ENCODE peak calls at places on chromosomes 2 and 18, in five cellular contexts. R is foreskin fibroblast; V is adrenal gland; M is fibroblast of lung; A is CD4-positive, alpha-beta memory T cell. G is an unnamed sample.

GRCh38 chr2:155062250-155062985 is 363.9 kb downstream of the KCNJ3 start:
- DNase-seq in R (no peak), A (no peak), V (no peak), M (no peak), G (no peak)

GRCh38 chr18:23092121-23092520 is 43.2 kb upstream of the CABLES1 start:
- DNase-seq in A (no peak), V (no peak), R (no peak), M (no peak), G (no peak)

GRCh38 chr2:240291337-240291751 is 144.1 kb upstream of the GPC1 start:
- DNase-seq in M (no peak), R (no peak), A (no peak), V (no peak), G (no peak)

GRCh38 chr2:224260605-224261004 is 141.3 kb downstream of the FAM124B start:
- DNase-seq in V (no peak), M (peak), A (no peak), R (peak), G (no peak)

GRCh38 chr2:3112131-3112530 is 265.5 kb downstream of the EIPR1 start:
- DNase-seq in A (no peak), R (no peak), V (no peak), M (no peak), G (no peak)

GRCh38 chr18:9201224-9201623 is 64.6 kb downstream of the ANKRD12 start:
- DNase-seq in A (no peak), R (no peak), M (no peak), V (no peak), G (no peak)

GRCh38 chr2:144084114-144084661 is 435.7 kb downstream of the ZEB2 start:
- DNase-seq in M (peak), A (no peak), R (peak), V (no peak), G (peak)

GRCh38 chr2:47065771-47066380 is 89.2 kb downstream of the STPG4 start:
- DNase-seq in M (peak), A (no peak), V (no peak), R (peak), G (peak)

GRCh38 chr2:219688560-219689445 is 61.4 kb downstream of the SLC4A3 start:
- DNase-seq in M (peak), R (peak), A (no peak), V (peak), G (peak)

GRCh38 chr2:181077128-181077709 is 96.8 kb downstream of the UBE2E3 start:
- DNase-seq in A (peak), M (peak), R (peak), V (no peak), G (peak)

GRCh38 chr2:177327065-177327464 is 62.5 kb upstream of the NFE2L2 start:
- DNase-seq in R (no peak), V (no peak), M (no peak), A (no peak), G (no peak)
- H3K4me3 ChIP-seq in R (no peak), V (no peak), M (no peak), A (no peak), G (no peak)

GRCh38 chr2:189015378-189015777 is 41.2 kb downstream of the COL3A1 start:
- DNase-seq in M (no peak), R (no peak), V (no peak), A (no peak), G (no peak)

GRCh38 chr2:189014426-189015138 is 40.4 kb downstream of the COL3A1 start:
- DNase-seq in A (no peak), M (peak), V (no peak), R (peak), G (peak)

GRCh38 chr2:189013047-189013446 is 38.9 kb downstream of the COL3A1 start:
- DNase-seq in V (no peak), R (no peak), A (no peak), M (peak), G (peak)

GRCh38 chr2:189013677-189014380 is 39.7 kb downstream of the COL3A1 start:
- DNase-seq in V (no peak), R (no peak), A (no peak), M (peak), G (peak)

GRCh38 chr2:189012373-189012772 is 38.2 kb downstream of the COL3A1 start:
- DNase-seq in M (no peak), V (no peak), R (no peak), A (no peak), G (no peak)
- H3K4me3 ChIP-seq in M (no peak), V (no peak), R (no peak), A (no peak), G (no peak)

GRCh38 chr18:2980607-2980923 is 32.4 kb downstream of the LPIN2 start:
- DNase-seq in R (no peak), V (no peak), A (no peak), M (no peak), G (no peak)
- H3K4me3 ChIP-seq in R (no peak), V (no peak), A (peak), M (no peak), G (no peak)

GRCh38 chr2:26485725-26486418 is 7.9 kb upstream of the OTOF start:
- DNase-seq in A (no peak), M (no peak), V (no peak), R (no peak), G (no peak)

GRCh38 chr2:26486789-26487188 is 8.9 kb upstream of the OTOF start:
- DNase-seq in M (no peak), V (no peak), A (no peak), R (no peak), G (no peak)

GRCh38 chr2:26488463-26489212 is 10.7 kb upstream of the OTOF start:
- DNase-seq in V (no peak), A (no peak), R (no peak), M (no peak), G (no peak)

GRCh38 chr2:26485099-26485498 is 7.2 kb upstream of the OTOF start:
- DNase-seq in M (no peak), A (no peak), V (no peak), R (no peak), G (no peak)

GRCh38 chr2:26487192-26487591 is 9.3 kb upstream of the OTOF start:
- DNase-seq in V (no peak), M (no peak), R (no peak), A (no peak), G (no peak)
- H3K4me3 ChIP-seq in V (no peak), M (no peak), R (no peak), A (no peak), G (no peak)

GRCh38 chr2:187459242-187459641 is 11.2 kb upstream of the CALCRL start:
- DNase-seq in V (no peak), R (no peak), M (no peak), A (no peak), G (no peak)

GRCh38 chr2:187462839-187463238 is 14.8 kb upstream of the CALCRL start:
- DNase-seq in A (no peak), M (no peak), V (no peak), R (no peak), G (no peak)

GRCh38 chr2:187466129-187466792 is 18.2 kb upstream of the CALCRL start:
- DNase-seq in M (no peak), R (no peak), A (no peak), V (no peak), G (no peak)

GRCh38 chr2:187461294-187462261 is 13.5 kb upstream of the CALCRL start:
- DNase-seq in A (no peak), R (no peak), V (peak), M (peak), G (no peak)
- H3K4me3 ChIP-seq in A (no peak), R (no peak), V (peak), M (peak), G (no peak)

GRCh38 chr2:157302492-157303099 is 23.0 kb downstream of the ERMN start:
- DNase-seq in M (peak), R (peak), A (peak), V (peak), G (peak)

GRCh38 chr2:157307021-157307420 is 18.6 kb downstream of the ERMN start:
- DNase-seq in V (no peak), M (no peak), R (no peak), A (no peak), G (peak)

GRCh38 chr2:157304811-157305712 is 20.6 kb downstream of the ERMN start:
- DNase-seq in R (peak), V (no peak), M (peak), A (no peak), G (peak)

GRCh38 chr2:157303612-157304011 is 22.0 kb downstream of the ERMN start:
- DNase-seq in A (no peak), V (no peak), R (no peak), M (no peak), G (no peak)

GRCh38 chr2:157305713-157306110 is 19.9 kb downstream of the ERMN start:
- DNase-seq in V (no peak), A (no peak), M (no peak), R (no peak), G (peak)
- H3K4me3 ChIP-seq in V (no peak), A (no peak), M (no peak), R (no peak), G (no peak)

GRCh38 chr2:84516234-84516986 is at the start of gene DNAH6:
- DNase-seq in A (peak), M (peak), R (peak), V (peak), G (peak)
- H3K4me3 ChIP-seq in A (peak), M (peak), R (peak), V (peak), G (peak)

GRCh38 chr2:85790499-85790898 is 36.7 kb downstream of the ATOH8 start:
- DNase-seq in M (no peak), V (no peak), R (no peak), A (no peak), G (no peak)
- H3K4me3 ChIP-seq in M (no peak), V (no peak), R (no peak), A (no peak), G (no peak)

GRCh38 chr18:74407888-74408287 is 49.2 kb downstream of the DIPK1C start:
- DNase-seq in A (no peak), R (no peak), M (no peak), V (no peak), G (no peak)
- H3K4me3 ChIP-seq in A (no peak), R (no peak), M (no peak), V (no peak), G (no peak)

G was measured in IMR-90.